ENCODE peak calls at places on chromosomes 2 and 18, in seven cellular contexts. D, P, B, H, W, Y and F are unnamed samples.

GRCh38 chr2:96656540-96656939 is 14.0 kb downstream of the FER1L5 start:
- DNase-seq in D (no peak), P (no peak), B (no peak), H (peak), W (no peak), Y (no peak), F (no peak)

GRCh38 chr2:122692400-122693083 is 937.1 kb downstream of the TSN start:
- DNase-seq in D (no peak), P (no peak), B (no peak), H (no peak), W (no peak), Y (no peak), F (no peak)

GRCh38 chr2:35503738-35504160 is 851.8 kb upstream of the CRIM1 start:
- DNase-seq in D (no peak), P (no peak), B (no peak), H (no peak), W (no peak), Y (no peak), F (no peak)

GRCh38 chr18:58856881-58857280 is 7.8 kb upstream of the ZNF532 start:
- DNase-seq in D (no peak), P (peak), B (no peak), H (peak), W (no peak), Y (no peak), F (no peak)

GRCh38 chr18:13294309-13294708 is 75.7 kb downstream of the LDLRAD4 start:
- DNase-seq in D (no peak), P (no peak), B (no peak), H (no peak), W (no peak), Y (no peak), F (no peak)

GRCh38 chr2:196481323-196481695 is 158.2 kb upstream of the CCDC150 start:
- DNase-seq in D (no peak), P (peak), B (no peak), H (peak), W (no peak), Y (no peak), F (no peak)

GRCh38 chr2:30255026-30255425 is 23.7 kb downstream of the LBH start:
- DNase-seq in D (peak), P (no peak), B (no peak), H (no peak), W (no peak), Y (no peak), F (peak)

GRCh38 chr18:62452280-62452824 is 70.5 kb upstream of the ZCCHC2 start:
- DNase-seq in D (no peak), P (peak), B (no peak), H (peak), W (peak), Y (no peak), F (no peak)

GRCh38 chr2:222485367-222486211 is 61.2 kb downstream of the SGPP2 start:
- DNase-seq in D (no peak), P (no peak), B (peak), H (no peak), W (no peak), Y (no peak), F (no peak)

GRCh38 chr18:61972389-61973264 is 79.8 kb upstream of the RNF152 start:
- DNase-seq in D (no peak), P (no peak), B (no peak), H (peak), W (no peak), Y (no peak), F (no peak)

GRCh38 chr2:136255648-136256461 is 137.9 kb upstream of the CXCR4 start:
- DNase-seq in D (peak), P (no peak), B (no peak), H (peak), W (no peak), Y (no peak), F (no peak)

GRCh38 chr2:99883356-99883867 is 259.0 kb downstream of the AFF3 start:
- DNase-seq in D (no peak), P (no peak), B (no peak), H (no peak), W (no peak), Y (no peak), F (no peak)

GRCh38 chr2:133235959-133236358 is 332.3 kb downstream of the NCKAP5 start:
- DNase-seq in D (no peak), P (peak), B (no peak), H (no peak), W (no peak), Y (no peak), F (no peak)

GRCh38 chr18:9392726-9393125 is 58.2 kb downstream of the TWSG1 start:
- DNase-seq in D (no peak), P (no peak), B (no peak), H (no peak), W (no peak), Y (no peak), F (no peak)

GRCh38 chr2:212379103-212379502 is 159.5 kb downstream of the ERBB4 start:
- DNase-seq in D (no peak), P (no peak), B (no peak), H (no peak), W (no peak), Y (no peak), F (no peak)

GRCh38 chr2:130828461-130828860 is 8.3 kb upstream of the ARHGEF4 start:
- DNase-seq in D (peak), P (no peak), B (no peak), H (no peak), W (no peak), Y (no peak), F (no peak)

GRCh38 chr18:58962331-58962730 is 97.7 kb downstream of the ZNF532 start:
- DNase-seq in D (no peak), P (no peak), B (no peak), H (no peak), W (no peak), Y (no peak), F (no peak)

GRCh38 chr2:239516286-239516953 is 115.6 kb upstream of the HDAC4 start:
- DNase-seq in D (peak), P (no peak), B (no peak), H (no peak), W (no peak), Y (no peak), F (no peak)

GRCh38 chr18:6069539-6069938 is 174.2 kb upstream of the TMEM200C start:
- DNase-seq in D (no peak), P (peak), B (no peak), H (no peak), W (no peak), Y (no peak), F (no peak)

GRCh38 chr18:26057208-26057821 is 33.1 kb downstream of the SS18 start:
- DNase-seq in D (no peak), P (peak), B (peak), H (no peak), W (no peak), Y (no peak), F (no peak)

GRCh38 chr2:214630402-214631035 is 179.0 kb downstream of the BARD1 start:
- DNase-seq in D (no peak), P (peak), B (no peak), H (no peak), W (no peak), Y (no peak), F (no peak)

GRCh38 chr2:30257266-30258214 is 26.2 kb downstream of the LBH start:
- DNase-seq in D (no peak), P (no peak), B (no peak), H (no peak), W (no peak), Y (no peak), F (no peak)

GRCh38 chr2:74077636-74078035 is 70.1 kb downstream of the BOLA3 start:
- DNase-seq in D (no peak), P (no peak), B (no peak), H (no peak), W (no peak), Y (no peak), F (no peak)

GRCh38 chr18:43396266-43396665 is 119.0 kb upstream of the SYT4 start:
- DNase-seq in D (no peak), P (no peak), B (no peak), H (peak), W (no peak), Y (no peak), F (no peak)

GRCh38 chr2:236337465-236338325 is 73.5 kb upstream of the ASB18 start:
- DNase-seq in D (no peak), P (no peak), B (no peak), H (no peak), W (no peak), Y (no peak), F (peak)

GRCh38 chr2:59594671-59595222 is 958.7 kb downstream of the BCL11A start:
- DNase-seq in D (peak), P (no peak), B (no peak), H (peak), W (no peak), Y (no peak), F (no peak)

GRCh38 chr2:170843656-170844055 is 27.0 kb downstream of the GAD1 start:
- DNase-seq in D (no peak), P (peak), B (no peak), H (peak), W (no peak), Y (no peak), F (no peak)

GRCh38 chr2:200022511-200022910 is 67.1 kb downstream of the MAIP1 start:
- DNase-seq in D (no peak), P (no peak), B (no peak), H (no peak), W (no peak), Y (no peak), F (no peak)

GRCh38 chr18:13393338-13393737 is 174.8 kb downstream of the LDLRAD4 start:
- DNase-seq in D (no peak), P (no peak), B (no peak), H (no peak), W (no peak), Y (no peak), F (peak)

GRCh38 chr2:203690110-203691047 is 16.1 kb upstream of the CD28 start:
- DNase-seq in D (no peak), P (peak), B (no peak), H (no peak), W (no peak), Y (no peak), F (no peak)

DNA sequence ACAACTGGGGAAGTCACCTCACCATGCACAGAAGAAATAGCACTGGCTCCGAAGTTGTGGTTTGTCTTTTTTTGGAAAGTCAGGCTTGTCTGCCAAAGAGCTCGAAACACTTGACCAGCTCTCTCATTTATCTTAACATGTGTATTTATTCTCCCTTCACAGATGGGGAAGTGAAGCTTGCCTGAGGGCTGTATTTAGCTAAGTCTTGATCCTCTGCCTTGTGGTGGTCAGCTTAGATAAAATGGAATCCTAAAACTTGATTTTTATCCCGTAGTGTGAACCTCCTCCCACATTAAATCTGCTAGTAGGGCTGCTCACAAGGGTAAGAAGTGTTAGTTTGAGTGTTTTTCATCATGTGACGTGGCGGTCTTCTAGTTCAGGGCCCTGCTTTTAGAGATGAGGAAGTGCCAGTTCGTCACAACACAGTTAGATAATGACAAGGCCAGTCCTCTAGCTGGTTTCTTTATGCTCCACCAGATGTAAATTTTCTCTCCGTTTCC is 89.7 kb downstream of the TMEM247 start:
- DNase-seq in D (no peak), P (peak), B (no peak), H (peak), W (no peak), Y (no peak), F (no peak)
- H3K4me3 ChIP-seq in D (no peak), P (no peak), B (no peak), H (no peak), W (peak), Y (no peak), F (no peak)

GRCh38 chr2:80326214-80326613 is 21.7 kb upstream of the LRRTM1 start:
- DNase-seq in D (no peak), P (peak), B (no peak), H (peak), W (no peak), Y (no peak), F (no peak)
- TF ChIP-seq CTCF in D (no peak), P (peak), B (no peak), H (no peak), W (peak), Y (no peak), F (no peak)

GRCh38 chr2:181457121-181457740 is at the start of gene ITGA4:
- DNase-seq in D (peak), P (peak), B (peak), H (peak), W (peak), Y (peak), F (peak)

GRCh38 chr2:181458881-181459280 is 1.7 kb downstream of the ITGA4 start:
- DNase-seq in D (no peak), P (no peak), B (no peak), H (peak), W (no peak), Y (no peak), F (no peak)

GRCh38 chr2:181459646-181460045 is 2.5 kb downstream of the ITGA4 start:
- DNase-seq in D (no peak), P (peak), B (no peak), H (peak), W (no peak), Y (no peak), F (no peak)

GRCh38 chr2:181456660-181457120 is 496 bp upstream of the ITGA4 start:
- DNase-seq in D (peak), P (peak), B (peak), H (peak), W (peak), Y (peak), F (peak)

GRCh38 chr2:181457741-181458425 is 697 bp downstream of the ITGA4 start:
- DNase-seq in D (peak), P (peak), B (peak), H (peak), W (peak), Y (peak), F (peak)
- TF ChIP-seq POLR2A in D (peak), P (no peak), B (no peak), H (peak), W (no peak), Y (no peak), F (no peak)

GRCh38 chr2:54570321-54570881 is 114.3 kb downstream of the SPTBN1 start:
- DNase-seq in D (no peak), P (no peak), B (no peak), H (no peak), W (no peak), Y (no peak), F (no peak)
- H3K4me3 ChIP-seq in D (no peak), P (no peak), B (no peak), H (no peak), W (no peak), Y (no peak), F (no peak)

DNA sequence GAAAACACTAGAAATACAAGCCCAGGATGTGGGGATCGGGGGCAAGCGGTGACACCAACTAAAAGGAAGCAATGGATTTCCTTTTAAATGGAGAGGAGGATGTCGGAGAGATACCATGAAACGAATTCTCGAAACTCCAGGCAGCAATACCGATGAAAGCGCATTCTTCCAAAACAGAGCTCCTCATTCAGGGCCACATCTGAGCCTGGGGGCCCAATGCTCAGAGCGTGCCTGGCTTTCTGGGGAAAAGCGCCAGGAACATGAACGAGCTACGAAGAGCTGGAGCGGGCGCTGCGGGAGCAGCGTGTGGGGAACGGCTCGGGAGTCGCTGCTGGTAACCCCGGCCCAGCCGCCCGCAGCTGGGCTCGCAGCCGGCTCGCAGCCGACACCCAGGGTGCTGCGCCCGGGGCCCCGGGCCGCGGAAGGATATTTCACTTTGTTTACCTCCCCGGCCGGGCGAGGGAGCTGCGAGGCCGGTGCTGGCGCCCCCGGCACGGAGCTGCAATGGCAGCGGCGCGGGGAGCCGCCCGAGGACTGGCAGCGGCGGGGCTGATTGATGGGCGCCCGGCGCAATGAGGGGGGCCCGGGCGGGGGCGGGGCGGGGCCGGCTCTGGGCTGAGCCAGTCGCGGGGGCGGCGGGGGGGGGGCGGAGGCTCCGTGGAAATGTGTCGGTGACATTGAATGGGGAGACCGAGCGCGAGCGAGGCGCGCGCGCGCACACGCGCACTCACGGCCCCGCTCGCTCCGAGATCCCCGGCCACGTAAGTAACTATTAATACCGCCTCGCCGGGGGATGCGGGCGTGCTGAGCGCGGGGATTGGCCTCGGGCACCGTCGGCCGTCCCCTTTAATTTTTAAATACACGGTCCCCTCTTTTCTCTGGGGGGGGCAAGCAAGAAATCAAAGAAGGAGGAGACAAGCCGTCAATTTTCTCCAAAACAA is at the start of gene TRIB2:
- DNase-seq in D (peak), P (peak), B (peak), H (peak), W (peak), Y (peak), F (peak)
- TF ChIP-seq CTCF in D (peak), P (peak), B (no peak), H (no peak), W (no peak), Y (no peak), F (no peak)

DNA sequence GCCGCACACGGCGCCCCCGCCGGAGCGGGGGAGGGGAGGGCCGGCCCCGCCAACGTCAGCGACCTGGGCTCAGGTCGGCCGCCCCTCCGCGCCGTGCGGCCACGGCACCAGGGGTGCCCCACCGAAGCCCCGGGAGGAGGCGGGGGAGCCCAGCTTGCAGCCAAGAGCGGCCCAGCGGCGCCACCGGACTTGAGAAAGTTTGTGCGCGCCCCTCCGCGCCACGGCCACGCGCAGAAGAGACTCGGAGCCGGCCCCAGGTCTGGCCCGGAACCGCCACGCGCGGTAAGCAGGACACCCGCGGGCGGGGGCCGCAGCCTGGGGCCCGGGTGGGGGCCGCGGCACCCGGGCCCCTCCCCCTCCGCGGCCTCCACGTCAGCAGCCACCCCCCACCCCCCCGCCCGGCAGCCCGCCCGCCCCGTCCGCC is 43.2 kb downstream of the HDLBP start:
- DNase-seq in D (peak), P (no peak), B (peak), H (peak), W (no peak), Y (no peak), F (peak)
- TF ChIP-seq POLR2A in D (no peak), P (peak), B (no peak), H (no peak), W (no peak), Y (no peak), F (no peak)

GRCh38 chr2:10431797-10432196 is 16.3 kb downstream of the ODC1 start:
- DNase-seq in D (peak), P (no peak), B (no peak), H (no peak), W (no peak), Y (no peak), F (no peak)

GRCh38 chr2:10433948-10434884 is 13.9 kb downstream of the ODC1 start:
- DNase-seq in D (peak), P (no peak), B (no peak), H (peak), W (no peak), Y (no peak), F (no peak)

GRCh38 chr2:10430886-10431622 is 17.1 kb downstream of the ODC1 start:
- DNase-seq in D (no peak), P (no peak), B (no peak), H (no peak), W (no peak), Y (no peak), F (no peak)

GRCh38 chr2:10433264-10433947 is 14.7 kb downstream of the ODC1 start:
- DNase-seq in D (peak), P (no peak), B (no peak), H (no peak), W (no peak), Y (no peak), F (no peak)

GRCh38 chr2:10432315-10433181 is 15.6 kb downstream of the ODC1 start:
- DNase-seq in D (peak), P (no peak), B (no peak), H (peak), W (no peak), Y (no peak), F (no peak)
- H3K4me3 ChIP-seq in D (peak), P (no peak), B (no peak), H (no peak), W (no peak), Y (peak), F (no peak)

GRCh38 chr2:145524836-145525235 is 1004.9 kb upstream of the ZEB2 start:
- DNase-seq in D (no peak), P (peak), B (no peak), H (no peak), W (no peak), Y (no peak), F (no peak)
- TF ChIP-seq CTCF in D (no peak), P (no peak), B (no peak), H (no peak), W (no peak), Y (no peak), F (no peak)